ENCODE peak calls at places on chromosomes 2 and 18, in eight cellular contexts. W is lung, H is RWPE2, X is fibroblast of villous mesenchyme, N is spleen, R is psoas muscle, A is PC-9, E is endothelial cell of umbilical vein. Y is an unnamed sample.

GRCh38 chr2:72958542-72959385 is 41.4 kb downstream of the EMX1 start:
- DNase-seq in W (no peak), H (no peak), X (no peak), N (no peak), R (peak; percentile 32), A (no peak), E (no peak), Y (no peak)

GRCh38 chr2:13858626-13859025 is 773.9 kb upstream of the LRATD1 start:
- DNase-seq in W (no peak), H (no peak), X (peak; percentile 0), N (no peak), R (no peak), A (no peak), E (no peak), Y (no peak)

GRCh38 chr2:56522605-56523089 is 338.9 kb downstream of the CCDC85A start:
- DNase-seq in W (peak; percentile 57), H (no peak), X (peak; percentile 14), N (no peak), R (peak; percentile 41), A (peak; percentile 3), E (no peak), Y (no peak)

GRCh38 chr2:46167924-46168323 is 129.3 kb upstream of the EPAS1 start:
- DNase-seq in W (no peak), H (no peak), X (no peak), N (no peak), R (no peak), A (peak; percentile 32), E (no peak), Y (no peak)

GRCh38 chr18:3923750-3924149 is 473.8 kb downstream of the TGIF1 start:
- DNase-seq in W (no peak), H (no peak), X (peak; percentile 39), N (no peak), R (no peak), A (no peak), E (no peak), Y (no peak)

GRCh38 chr18:63979409-63979908 is 9.6 kb downstream of the SERPINB8 start:
- DNase-seq in W (peak; percentile 67), H (no peak), X (peak; percentile 71), N (no peak), R (no peak), A (no peak), E (peak; percentile 73), Y (no peak)

GRCh38 chr2:54512183-54512582 is 56.1 kb downstream of the SPTBN1 start:
- DNase-seq in W (no peak), H (no peak), X (no peak), N (no peak), R (no peak), A (no peak), E (no peak), Y (no peak)

GRCh38 chr2:213232649-213233437 is 51.4 kb upstream of the SPAG16 start:
- DNase-seq in W (no peak), H (no peak), X (peak; percentile 31), N (peak; percentile 78), R (no peak), A (no peak), E (no peak), Y (no peak)

GRCh38 chr2:68645523-68645922 is 2.1 kb downstream of the PROKR1 start:
- DNase-seq in W (no peak), H (no peak), X (no peak), N (no peak), R (no peak), A (no peak), E (no peak), Y (no peak)

GRCh38 chr2:199739413-199740110 is 111.4 kb downstream of the FTCDNL1 start:
- DNase-seq in W (peak; percentile 72), H (no peak), X (peak; percentile 76), N (peak; percentile 85), R (peak; percentile 79), A (peak; percentile 58), E (peak; percentile 51), Y (peak; percentile 11)

GRCh38 chr2:235766206-235766794 is 272.5 kb downstream of the AGAP1 start:
- DNase-seq in W (peak; percentile 69), H (no peak), X (peak; percentile 82), N (no peak), R (no peak), A (peak; percentile 81), E (peak; percentile 90), Y (peak; percentile 36)

GRCh38 chr2:56185582-56186046 is 1.8 kb downstream of the CCDC85A start:
- DNase-seq in W (peak; percentile 44), H (no peak), X (peak; percentile 25), N (peak; percentile 78), R (peak; percentile 58), A (peak; percentile 1), E (peak; percentile 87), Y (no peak)

GRCh38 chr2:23375448-23375847 is 9.5 kb upstream of the KLHL29 start:
- DNase-seq in W (no peak), H (no peak), X (no peak), N (no peak), R (no peak), A (no peak), E (peak; percentile 22), Y (no peak)

GRCh38 chr2:55420901-55421300 is 1.2 kb upstream of the CCDC88A start:
- DNase-seq in W (no peak), H (no peak), X (no peak), N (no peak), R (no peak), A (no peak), E (no peak), Y (no peak)

GRCh38 chr18:13502585-13502984 is 223.8 kb downstream of the FAM210A start:
- DNase-seq in W (no peak), H (no peak), X (no peak), N (no peak), R (peak; percentile 74), A (no peak), E (peak; percentile 36), Y (no peak)

DNA sequence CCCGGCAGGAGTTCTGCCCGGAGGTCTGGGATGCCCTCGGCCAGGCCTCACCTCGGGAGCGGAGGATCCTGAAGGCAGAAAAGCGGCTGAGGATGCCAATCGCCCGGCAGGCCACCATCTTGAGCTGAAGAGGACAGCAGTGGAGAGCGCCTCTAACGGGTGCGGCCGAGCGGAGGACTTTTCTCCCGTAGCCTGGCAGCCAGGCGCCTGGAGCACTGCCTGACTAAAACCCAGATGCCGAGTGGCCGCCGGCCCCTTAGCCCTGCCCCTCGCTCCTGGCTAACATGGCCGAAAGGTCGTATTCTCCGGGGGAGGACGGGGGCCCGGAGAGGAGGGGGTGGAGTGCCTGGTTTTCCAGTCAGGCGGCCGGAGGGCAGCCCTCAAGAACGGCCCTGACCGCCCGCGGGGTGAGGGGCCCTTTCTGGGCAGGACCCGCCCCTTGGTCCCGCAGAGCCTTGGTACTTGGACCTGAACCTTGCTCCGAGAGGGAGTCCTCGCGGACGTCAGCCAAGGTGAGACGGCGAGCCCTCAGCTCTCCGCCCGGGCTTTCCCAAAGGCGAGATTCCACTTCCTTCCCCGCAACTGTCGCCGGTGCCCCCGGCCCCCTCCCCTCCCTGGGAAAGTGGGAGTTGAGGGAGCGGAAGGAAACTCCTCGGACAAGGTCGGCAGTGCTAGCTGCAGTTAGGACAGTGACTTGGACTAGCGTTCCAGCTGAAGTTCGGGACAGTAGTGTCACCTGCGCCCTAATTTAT is at the start of the genes HADHA and HADHB:
- DNase-seq in W (peak; percentile 89), H (peak; percentile 90), X (peak; percentile 94), N (peak; percentile 97), R (peak; percentile 96), A (peak; percentile 91), E (peak; percentile 94), Y (peak; percentile 41)
- TF ChIP-seq CTCF in W (no peak), H (peak; percentile 0), X (peak; percentile 17), N (no peak), R (no peak), A (no peak), E (no peak), Y (peak; percentile 43)

DNA sequence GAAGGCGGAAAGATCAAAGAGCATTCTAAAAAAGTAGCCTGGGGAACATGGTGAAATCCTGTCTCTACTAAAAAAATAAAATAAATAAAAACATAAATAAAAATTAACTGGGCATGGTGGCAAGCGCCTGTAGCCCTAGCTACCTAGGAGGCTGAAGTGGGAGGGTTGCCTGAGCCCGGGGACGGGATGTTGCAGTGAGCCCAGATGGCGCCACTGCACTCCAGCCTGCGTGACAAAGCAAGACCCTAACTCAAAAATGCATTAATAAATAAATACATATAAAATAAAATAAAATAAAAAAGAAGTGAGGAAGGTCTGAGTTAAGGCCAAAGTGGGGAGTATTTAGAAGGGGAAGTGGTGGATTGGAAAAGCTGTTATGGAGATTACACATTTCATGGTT is 1.3 kb upstream of the PSMD14 start:
- DNase-seq in W (no peak), H (no peak), X (no peak), N (no peak), R (no peak), A (no peak), E (no peak), Y (no peak)
- H3K4me3 ChIP-seq in W (no peak overlapping the region), H (no peak overlapping the region), X (no peak overlapping the region), N (no peak overlapping the region), R (no peak overlapping the region), A (peak overlapping the region; percentile 71), E (no peak overlapping the region), Y (no peak overlapping the region)

GRCh38 chr2:182779323-182779722 is 63.3 kb downstream of the DNAJC10 start:
- DNase-seq in W (no peak), H (no peak), X (no peak), N (no peak), R (no peak), A (no peak), E (no peak), Y (no peak)

GRCh38 chr2:182784058-182784706 is 68.1 kb downstream of the DNAJC10 start:
- DNase-seq in W (no peak), H (no peak), X (no peak), N (no peak), R (no peak), A (no peak), E (no peak), Y (no peak)

DNA sequence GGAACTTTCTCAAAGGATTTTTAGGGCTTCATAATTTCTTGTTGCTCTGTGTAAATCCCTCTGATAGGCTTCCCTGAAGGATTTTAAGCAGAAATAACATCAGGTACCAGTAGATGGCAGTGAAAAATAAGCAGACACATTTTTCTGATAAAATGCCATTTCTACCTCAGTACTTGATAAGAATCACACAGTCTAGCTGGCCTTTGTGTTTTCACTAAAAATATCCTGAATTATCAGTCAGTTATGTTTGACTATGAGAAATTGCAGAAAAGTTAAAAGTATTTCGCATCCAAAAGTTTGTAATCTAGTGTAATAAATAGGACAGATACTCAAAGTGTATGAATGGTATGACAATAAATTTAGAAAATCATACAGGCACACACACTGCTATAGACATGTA is 68.7 kb downstream of the DNAJC10 start:
- DNase-seq in W (no peak), H (no peak), X (peak; percentile 61), N (no peak), R (no peak), A (no peak), E (peak; percentile 65), Y (no peak)
- TF ChIP-seq CTCF in W (no peak), H (peak; percentile 60), X (peak; percentile 63), N (no peak), R (peak; percentile 63), A (peak; percentile 81), E (peak; percentile 24), Y (peak; percentile 59)

DNA sequence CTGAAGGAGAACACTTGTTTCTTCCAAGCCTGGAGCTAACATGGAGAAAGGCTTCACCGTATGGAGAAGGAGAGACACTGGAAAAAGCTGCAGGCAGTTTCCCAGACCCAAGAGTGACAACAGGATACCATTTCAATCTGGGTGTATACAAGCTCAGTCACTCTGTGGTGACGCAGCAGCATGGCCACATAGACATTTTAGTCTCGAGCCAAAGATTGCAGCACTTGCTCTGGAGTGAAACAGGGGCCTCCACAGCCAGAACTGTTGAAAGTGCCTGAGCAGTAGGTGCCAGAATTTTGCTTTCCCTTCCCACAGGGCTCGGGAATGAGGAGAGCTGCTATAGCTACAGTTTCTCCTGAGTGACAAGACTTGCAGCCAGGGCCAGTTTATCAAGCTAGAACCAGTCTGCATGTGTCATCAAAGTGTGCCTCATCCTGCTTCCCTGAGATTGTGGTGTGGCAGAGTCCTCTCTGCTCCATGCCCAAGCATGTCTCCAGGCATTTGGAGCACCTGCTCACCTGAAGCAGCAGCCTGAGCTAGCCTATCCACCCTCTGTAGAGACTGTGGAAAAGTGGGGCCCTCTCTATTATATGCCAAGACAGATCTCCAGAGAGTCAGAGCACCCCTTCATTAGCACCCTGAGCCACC is 234.6 kb upstream of the CDH19 start:
- DNase-seq in W (no peak), H (no peak), X (no peak), N (peak; percentile 28), R (no peak), A (no peak), E (no peak), Y (no peak)
- H3K4me3 ChIP-seq in W (no peak overlapping the region), H (no peak overlapping the region), X (no peak overlapping the region), N (no peak overlapping the region), R (no peak overlapping the region), A (no peak overlapping the region), E (no peak overlapping the region), Y (no peak overlapping the region)

Y was measured in thoracic aorta.